ENCODE peak calls at places on chromosomes 3 and 15, in four cellular contexts. Y is dermis blood vessel endothelial cell, E is GM03348, P is SK-N-DZ. N is an unnamed sample.

GRCh38 chr3:177905173-177905894 is 630.9 kb upstream of the KCNMB2 start:
- DNase-seq in Y (no peak), E (peak), P (no peak), N (no peak)

GRCh38 chr15:39301589-39301999 is 279.3 kb upstream of the THBS1 start:
- DNase-seq in Y (peak), E (peak), P (no peak), N (peak)

GRCh38 chr3:113746955-113747718 is at the start of gene ATP6V1A:
- DNase-seq in Y (peak), E (peak), P (no peak), N (peak)

GRCh38 chr15:75030023-75030413 is 6.6 kb downstream of the PPCDC start:
- DNase-seq in Y (peak), E (no peak), P (no peak), N (peak)

GRCh38 chr3:37864904-37865303 is 3.2 kb downstream of the CTDSPL start:
- DNase-seq in Y (peak), E (no peak), P (no peak), N (no peak)

GRCh38 chr15:25180606-25181289 is 226.0 kb downstream of the SNRPN start:
- DNase-seq in Y (no peak), E (no peak), P (no peak), N (no peak)

GRCh38 chr3:46763178-46763577 is 45.5 kb upstream of the PRSS50 start:
- DNase-seq in Y (no peak), E (no peak), P (no peak), N (no peak)

GRCh38 chr3:101868534-101869464 is 19.5 kb downstream of the NFKBIZ start:
- DNase-seq in Y (peak), E (no peak), P (no peak), N (peak)

GRCh38 chr15:39300451-39301153 is 280.3 kb upstream of the THBS1 start:
- DNase-seq in Y (peak), E (peak), P (no peak), N (peak)

N was measured in lung microvascular endothelial cell.